ENCODE peak calls at places on chromosome 6, in nine cellular contexts. A, R, W, F, G, N, L, I and X are unnamed samples.

GRCh38 chr6:142005044-142005443 is 127.7 kb upstream of the GJE1 start:
- DNase-seq in A (no peak), R (no peak), W (no peak), F (no peak), G (no peak), N (no peak), L (no peak), I (no peak), X (no peak)

GRCh38 chr6:75842732-75843131 is 93.7 kb downstream of the MYO6 start:
- DNase-seq in A (no peak), R (no peak), W (no peak), F (no peak), G (no peak), N (no peak), L (no peak), I (no peak), X (no peak)

GRCh38 chr6:37819802-37820712 is 530 bp downstream of the ZFAND3 start:
- DNase-seq in A (peak; percentile 90), R (peak; percentile 38), W (peak; percentile 65), F (peak; percentile 68), G (peak; percentile 61), N (peak; percentile 81), L (peak; percentile 85), I (peak; percentile 63), X (peak; percentile 28)

GRCh38 chr6:62283828-62284411 is 2.1 kb downstream of the KHDRBS2 start:
- DNase-seq in A (no peak), R (no peak), W (no peak), F (peak; percentile 57), G (peak; percentile 0), N (no peak), L (peak; percentile 44), I (peak; percentile 57), X (no peak)

GRCh38 chr6:160333841-160334240 is 14.3 kb upstream of the SLC22A3 start:
- DNase-seq in A (no peak), R (no peak), W (no peak), F (no peak), G (no peak), N (no peak), L (peak; percentile 27), I (no peak), X (no peak)

GRCh38 chr6:144334150-144334708 is 49.1 kb downstream of the UTRN start:
- DNase-seq in A (no peak), R (no peak), W (peak; percentile 27), F (no peak), G (no peak), N (no peak), L (no peak), I (no peak), X (no peak)

GRCh38 chr6:148440877-148441453 is 98.3 kb downstream of the SASH1 start:
- DNase-seq in A (no peak), R (no peak), W (peak; percentile 56), F (peak; percentile 93), G (peak; percentile 86), N (peak; percentile 86), L (peak; percentile 72), I (peak; percentile 64), X (peak; percentile 54)

GRCh38 chr6:135600086-135600702 is 102.7 kb upstream of the AHI1 start:
- DNase-seq in A (no peak), R (peak; percentile 50), W (peak; percentile 22), F (no peak), G (no peak), N (no peak), L (peak; percentile 7), I (peak; percentile 20), X (no peak)

GRCh38 chr6:45371924-45372582 is 5.7 kb downstream of the SUPT3H start:
- DNase-seq in A (peak; percentile 35), R (no peak), W (no peak), F (no peak), G (no peak), N (no peak), L (no peak), I (no peak), X (no peak)

GRCh38 chr6:74467533-74468215 is 738.2 kb downstream of the COL12A1 start:
- DNase-seq in A (no peak), R (no peak), W (no peak), F (no peak), G (no peak), N (no peak), L (no peak), I (no peak), X (no peak)

GRCh38 chr6:135115411-135116293 is 61.0 kb upstream of the HBS1L start:
- DNase-seq in A (no peak), R (no peak), W (no peak), F (no peak), G (no peak), N (no peak), L (no peak), I (no peak), X (no peak)

GRCh38 chr6:34891296-34891695 is 2.2 kb downstream of the ANKS1A start:
- DNase-seq in A (no peak), R (no peak), W (no peak), F (peak; percentile 14), G (no peak), N (no peak), L (peak; percentile 68), I (no peak), X (no peak)

GRCh38 chr6:168307011-168307694 is 12.4 kb downstream of the DACT2 start:
- DNase-seq in A (peak; percentile 82), R (no peak), W (no peak), F (no peak), G (no peak), N (no peak), L (no peak), I (peak; percentile 31), X (no peak)

GRCh38 chr6:130520235-130520634 is 154.4 kb downstream of the TMEM200A start:
- DNase-seq in A (peak; percentile 69), R (no peak), W (no peak), F (peak; percentile 35), G (no peak), N (no peak), L (peak; percentile 48), I (no peak), X (no peak)

GRCh38 chr6:41940759-41941279 is 789 bp downstream of the CCND3 start:
- DNase-seq in A (peak; percentile 83), R (peak; percentile 38), W (peak; percentile 36), F (peak; percentile 13), G (peak; percentile 35), N (peak; percentile 75), L (no peak), I (peak; percentile 55), X (no peak)

GRCh38 chr6:149149682-149150081 is 167.8 kb upstream of the TAB2 start:
- DNase-seq in A (no peak), R (no peak), W (no peak), F (no peak), G (no peak), N (no peak), L (peak; percentile 11), I (no peak), X (no peak)

GRCh38 chr6:71291991-71292390 is 3.4 kb downstream of the OGFRL1 start:
- DNase-seq in A (no peak), R (no peak), W (no peak), F (no peak), G (no peak), N (no peak), L (peak; percentile 43), I (no peak), X (no peak)

GRCh38 chr6:17349437-17349836 is 44.0 kb upstream of the CAP2 start:
- DNase-seq in A (peak; percentile 52), R (no peak), W (no peak), F (peak; percentile 87), G (peak; percentile 53), N (no peak), L (peak; percentile 47), I (no peak), X (no peak)

GRCh38 chr6:29834564-29835436 is 7.2 kb downstream of the HLA-G start:
- DNase-seq in A (no peak), R (peak; percentile 40), W (peak; percentile 49), F (peak; percentile 62), G (no peak), N (no peak), L (peak; percentile 8), I (peak; percentile 61), X (no peak)

DNA sequence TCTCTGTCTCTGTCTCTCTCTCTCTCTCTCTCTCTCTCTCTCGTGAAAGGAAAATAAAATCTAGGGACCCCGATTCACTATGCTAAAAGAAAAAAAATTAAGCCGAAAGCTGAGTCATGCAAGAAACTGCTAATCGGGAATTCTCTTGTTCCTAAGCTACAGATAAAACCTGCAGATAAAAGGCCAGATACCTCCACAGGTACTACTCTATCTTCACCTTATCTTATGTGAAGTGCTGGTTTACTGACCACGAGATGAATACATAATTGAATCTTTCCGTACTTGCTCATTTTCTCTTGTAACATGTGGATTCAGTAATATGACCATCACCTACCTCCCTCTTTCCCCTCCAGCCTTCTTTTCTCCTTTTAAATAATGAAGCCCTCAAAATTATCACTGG is 120.5 kb downstream of the RFX6 start:
- DNase-seq in A (no peak), R (no peak), W (no peak), F (no peak), G (no peak), N (no peak), L (no peak), I (no peak), X (no peak)
- H3K4me3 ChIP-seq in A (no peak overlapping the region), R (no peak overlapping the region), W (no peak overlapping the region), F (no peak overlapping the region), G (no peak overlapping the region), N (no peak overlapping the region), L (no peak overlapping the region), I (no peak overlapping the region), X (no peak overlapping the region)

DNA sequence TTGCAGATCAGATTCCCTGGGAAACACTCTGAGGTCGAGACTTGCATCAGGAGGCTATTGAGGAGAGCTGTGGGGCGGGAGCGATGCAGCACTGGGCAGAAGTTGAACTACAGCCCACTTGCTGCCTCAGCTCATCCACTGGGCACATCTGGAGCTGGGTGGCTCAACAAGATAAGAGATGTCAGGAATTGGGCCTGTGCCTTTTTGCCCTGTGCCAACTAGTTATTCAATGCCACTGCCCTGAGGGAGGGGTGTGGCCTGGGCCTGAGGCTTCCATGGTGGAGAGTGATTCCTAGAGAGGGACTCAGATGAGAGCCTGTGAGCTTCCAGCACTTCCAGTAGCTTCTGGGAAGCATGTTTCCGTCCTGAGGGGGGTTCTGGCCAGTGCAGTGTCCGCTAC is 32.7 kb downstream of the BRPF3 start:
- DNase-seq in A (no peak), R (no peak), W (no peak), F (no peak), G (no peak), N (no peak), L (no peak), I (peak; percentile 83), X (no peak)
- H3K36me3 ChIP-seq in A (peaks cover 74% of the 10 kb centered on the region), R (peaks cover 7% of the 10 kb centered on the region), W (no peaks in the 10 kb centered on the region), F (peaks cover 24% of the 10 kb centered on the region), G (peaks cover 27% of the 10 kb centered on the region), N (peaks cover 86% of the 10 kb centered on the region), L (peaks cover 8% of the 10 kb centered on the region), I (peaks cover 74% of the 10 kb centered on the region), X (no peaks in the 10 kb centered on the region)

DNA sequence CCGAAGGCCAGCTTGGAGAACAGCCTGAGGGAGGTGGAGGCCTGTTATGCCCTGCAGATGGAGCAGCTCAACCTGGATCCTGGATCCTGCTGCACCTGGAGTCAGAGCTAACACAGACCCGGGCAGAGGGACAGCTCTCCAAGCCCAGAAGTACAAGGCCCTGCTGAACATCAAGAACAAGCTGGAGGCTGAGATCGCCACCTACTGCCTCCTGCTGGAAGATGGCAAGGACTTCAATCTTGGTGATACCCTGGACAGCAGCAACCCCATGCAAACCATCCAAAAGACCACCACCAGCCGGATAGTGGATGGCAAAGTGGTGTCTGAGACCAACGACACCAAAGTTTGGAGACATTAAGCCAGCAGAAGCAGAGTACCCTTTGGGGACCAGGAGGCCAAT is 223.5 kb upstream of the ID4 start:
- DNase-seq in A (no peak), R (no peak), W (no peak), F (peak; percentile 9), G (no peak), N (no peak), L (peak; percentile 3), I (no peak), X (no peak)
- TF ChIP-seq CTCF in A (no peak), R (no peak), W (no peak), F (no peak), G (no peak), N (no peak), L (peak; percentile 24), I (no peak), X (no peak)

GRCh38 chr6:39416026-39416425 is 93.5 kb upstream of the KCNK16 start:
- DNase-seq in A (peak; percentile 57), R (no peak), W (no peak), F (no peak), G (no peak), N (no peak), L (no peak), I (no peak), X (no peak)
- H3K4me3 ChIP-seq in A (no peak overlapping the region), R (no peak overlapping the region), W (no peak overlapping the region), F (no peak overlapping the region), G (no peak overlapping the region), N (no peak overlapping the region), L (no peak overlapping the region), I (no peak overlapping the region), X (no peak overlapping the region)